ENCODE peak calls at places on chromosome 10, in four cellular contexts. B is transverse colon, W is chondrocyte, V is non-pigmented ciliary epithelial cell. A is an unnamed sample.

GRCh38 chr10:78540355-78541076 is 506.9 kb downstream of the RPS24 start:
- DNase-seq in B (no peak), W (no peak), V (no peak), A (no peak)

GRCh38 chr10:44569193-44570091 is 184.5 kb upstream of the CXCL12 start:
- DNase-seq in B (no peak), W (no peak), V (peak; percentile 77), A (peak; percentile 82)

GRCh38 chr10:60376221-60376620 is 13.5 kb downstream of the ANK3 start:
- DNase-seq in B (no peak), W (no peak), V (no peak), A (no peak)

GRCh38 chr10:114491419-114491818 is 87.1 kb upstream of the AFAP1L2 start:
- DNase-seq in B (no peak), W (no peak), V (no peak), A (no peak)

GRCh38 chr10:89414879-89415821 is 782 bp downstream of the IFIT5 start:
- DNase-seq in B (peak; percentile 47), W (no peak), V (no peak), A (no peak)

GRCh38 chr10:92074126-92074887 is 150.7 kb downstream of the BTAF1 start:
- DNase-seq in B (no peak), W (no peak), V (no peak), A (no peak)

GRCh38 chr10:6050801-6051445 is 11.2 kb downstream of the IL2RA start:
- DNase-seq in B (peak; percentile 80), W (no peak), V (no peak), A (no peak)

GRCh38 chr10:122648599-122649428 is 50.8 kb downstream of the C10orf120 start:
- DNase-seq in B (peak; percentile 41), W (no peak), V (no peak), A (no peak)

GRCh38 chr10:26860026-26860541 is 674 bp downstream of the ABI1 start:
- DNase-seq in B (peak; percentile 56), W (peak; percentile 87), V (peak; percentile 34), A (peak; percentile 31)

GRCh38 chr10:68332259-68333057 is at the start of gene PBLD:
- DNase-seq in B (peak; percentile 77), W (no peak), V (peak; percentile 18), A (peak; percentile 37)

GRCh38 chr10:70880077-70880534 is 8.3 kb downstream of the PCBD1 start:
- DNase-seq in B (peak; percentile 82), W (no peak), V (peak; percentile 54), A (peak; percentile 45)

GRCh38 chr10:73773152-73773879 is 8.5 kb upstream of the CHCHD1 start:
- DNase-seq in B (no peak), W (no peak), V (no peak), A (no peak)

GRCh38 chr10:109883859-109884771 is 39.2 kb downstream of the XPNPEP1 start:
- DNase-seq in B (peak; percentile 51), W (no peak), V (peak; percentile 67), A (peak; percentile 67)

GRCh38 chr10:1308415-1308814 is 252.2 kb downstream of the WDR37 start:
- DNase-seq in B (no peak), W (no peak), V (no peak), A (no peak)

GRCh38 chr10:102727037-102727818 is 12.8 kb downstream of the SFXN2 start:
- DNase-seq in B (no peak), W (no peak), V (no peak), A (no peak)

GRCh38 chr10:74922921-74923320 is 96.5 kb downstream of the KAT6B start:
- DNase-seq in B (no peak), W (no peak), V (no peak), A (no peak)

GRCh38 chr10:12483996-12484944 is 134.9 kb downstream of the CAMK1D start:
- DNase-seq in B (no peak), W (no peak), V (no peak), A (no peak)